ENCODE peak calls at places on chromosomes 13 and 19, in seven cellular contexts. D, F, A, L, E, X and J are unnamed samples. For H3K4me1, the result is how much of the 10 kb centered on the place peaks cover.

GRCh38 chr13:50072676-50073075 is 57.4 kb downstream of the KCNRG start:
- DNase-seq in D (no peak), F (no peak), A (no peak), L (no peak), E (no peak), X (no peak), J (no peak)

GRCh38 chr19:4164262-4164661 is 10.8 kb downstream of the CREB3L3 start:
- DNase-seq in D (no peak), F (no peak), A (no peak), L (no peak), E (no peak), X (no peak), J (no peak)

GRCh38 chr19:49136771-49137171 is 17.4 kb downstream of the PPFIA3 start:
- DNase-seq in D (no peak), F (no peak), A (no peak), L (no peak), E (no peak), X (no peak), J (no peak)

GRCh38 chr13:31909889-31910551 is 121.6 kb upstream of the FRY start:
- DNase-seq in D (peak), F (no peak), A (peak), L (peak), E (peak), X (no peak), J (peak)

GRCh38 chr13:59601993-59602392 is 561.7 kb downstream of the DIAPH3 start:
- DNase-seq in D (no peak), F (no peak), A (no peak), L (no peak), E (no peak), X (no peak), J (no peak)

GRCh38 chr13:112115403-112116091 is 48.6 kb downstream of the SOX1 start:
- DNase-seq in D (no peak), F (no peak), A (no peak), L (no peak), E (no peak), X (no peak), J (no peak)

GRCh38 chr19:3227054-3227626 is 2.7 kb downstream of the CELF5 start:
- DNase-seq in D (no peak), F (no peak), A (no peak), L (no peak), E (no peak), X (no peak), J (no peak)

GRCh38 chr19:16066611-16067104 is 9.6 kb upstream of the TPM4 start:
- DNase-seq in D (peak), F (no peak), A (peak), L (peak), E (no peak), X (no peak), J (peak)

GRCh38 chr19:6186435-6186834 is 51.0 kb downstream of the ACSBG2 start:
- DNase-seq in D (no peak), F (no peak), A (no peak), L (no peak), E (no peak), X (no peak), J (no peak)

GRCh38 chr13:94765814-94766213 is 53.5 kb upstream of the SOX21 start:
- DNase-seq in D (no peak), F (no peak), A (no peak), L (no peak), E (no peak), X (no peak), J (no peak)

GRCh38 chr13:97319088-97319487 is 97.0 kb downstream of the MBNL2 start:
- DNase-seq in D (no peak), F (no peak), A (no peak), L (no peak), E (peak), X (no peak), J (no peak)

GRCh38 chr13:71117920-71118319 is 749.1 kb downstream of the DACH1 start:
- DNase-seq in D (no peak), F (no peak), A (no peak), L (no peak), E (no peak), X (no peak), J (no peak)

GRCh38 chr13:70668293-70668692 is 560.0 kb upstream of the KLHL1 start:
- DNase-seq in D (no peak), F (no peak), A (no peak), L (no peak), E (no peak), X (no peak), J (no peak)

GRCh38 chr19:8387688-8388611 is 2.2 kb upstream of the RAB11B start:
- DNase-seq in D (no peak), F (no peak), A (no peak), L (no peak), E (no peak), X (no peak), J (no peak)

GRCh38 chr19:14519860-14520407 is 1.7 kb upstream of the DNAJB1 start:
- DNase-seq in D (no peak), F (no peak), A (peak), L (no peak), E (no peak), X (no peak), J (no peak)
- H3K27ac ChIP-seq in D (peak), F (no peak), A (peak), L (peak), E (peak), X (peak), J (peak)

GRCh38 chr19:11054200-11054599 is 35.1 kb upstream of the LDLR start:
- DNase-seq in D (no peak), F (no peak), A (no peak), L (no peak), E (no peak), X (no peak), J (no peak)
- H3K4me1 ChIP-seq in D (under half), F (under half), A (under half), L (under half), E (under half), X (under half), J (under half)

GRCh38 chr13:82947121-82948077 is 934.9 kb downstream of the SLITRK1 start:
- DNase-seq in D (no peak), F (no peak), A (peak), L (no peak), E (no peak), X (no peak), J (no peak)
- H3K27ac ChIP-seq in D (no peak), F (no peak), A (no peak), L (no peak), E (no peak), X (no peak), J (no peak)

DNA sequence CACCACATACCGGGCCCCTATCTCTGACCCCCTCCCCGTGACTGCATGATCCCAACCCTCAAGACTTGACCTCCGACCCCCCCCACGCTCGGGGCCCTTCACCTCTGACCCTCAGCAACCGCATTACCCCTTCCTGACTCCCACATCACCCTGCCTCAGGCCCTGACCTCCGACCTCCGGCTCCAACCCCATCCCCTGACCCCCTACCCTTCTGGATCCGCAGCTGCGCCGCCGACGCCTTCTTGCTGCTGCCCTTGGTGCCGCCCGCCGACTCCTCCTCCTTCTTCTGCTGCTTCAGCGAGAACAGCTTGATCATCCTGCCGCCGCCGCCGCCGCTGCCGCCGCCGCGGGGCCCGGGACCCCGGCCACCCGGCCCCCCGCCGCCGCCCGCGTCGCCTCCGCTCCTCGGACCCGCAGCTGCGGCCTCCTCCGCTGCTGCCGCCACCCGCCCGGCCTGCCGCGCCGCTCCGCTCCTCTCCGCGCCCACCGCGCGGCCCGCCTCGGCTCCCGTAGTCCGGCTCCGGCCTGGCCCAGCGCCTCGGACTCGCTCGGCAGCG is at the start of gene UBE2M:
- DNase-seq in D (peak), F (peak), A (peak), L (no peak), E (peak), X (peak), J (peak)
- H3K4me1 ChIP-seq in D (half or more), F (under half), A (under half), L (half or more), E (under half), X (half or more), J (half or more)

GRCh38 chr19:50710094-50710493 is 9.5 kb downstream of the SHANK1 start:
- DNase-seq in D (no peak), F (no peak), A (no peak), L (no peak), E (no peak), X (no peak), J (no peak)
- H3K27ac ChIP-seq in D (no peak), F (no peak), A (no peak), L (no peak), E (no peak), X (no peak), J (no peak)

DNA sequence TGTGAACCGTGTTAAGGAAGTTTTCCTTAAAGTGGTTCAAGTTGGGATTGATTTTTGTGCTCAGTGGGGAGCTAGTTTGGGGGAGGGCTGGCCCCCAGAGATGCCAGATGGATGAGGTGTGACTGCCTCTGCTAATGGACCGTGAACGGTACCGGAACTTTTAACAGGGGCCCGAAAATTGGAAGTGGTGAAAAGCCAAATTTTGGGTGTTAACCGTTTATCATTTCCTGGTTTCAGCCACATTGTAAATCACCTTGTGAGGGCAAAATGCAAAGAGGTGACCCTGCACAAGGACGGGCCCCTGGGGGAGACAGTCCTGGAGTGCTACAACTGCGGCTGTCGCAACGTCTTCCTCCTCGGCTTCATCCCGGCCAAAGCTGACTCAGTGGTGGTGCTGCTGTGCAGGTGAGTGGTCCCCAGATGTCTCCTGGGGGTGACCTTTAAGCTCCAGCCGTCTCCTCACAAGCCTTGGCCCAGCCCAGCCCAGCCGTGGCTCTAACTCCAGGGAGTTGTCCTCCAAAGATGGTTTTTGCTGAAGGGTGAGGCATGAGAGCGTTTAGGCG is 18.2 kb downstream of the UPF1 start:
- DNase-seq in D (no peak), F (peak), A (no peak), L (no peak), E (no peak), X (no peak), J (no peak)
- H3K4me1 ChIP-seq in D (under half), F (under half), A (under half), L (under half), E (under half), X (half or more), J (under half)

GRCh38 chr13:110503979-110504499 is 57.5 kb downstream of the RAB20 start:
- DNase-seq in D (no peak), F (no peak), A (no peak), L (no peak), E (no peak), X (no peak), J (no peak)
- H3K27ac ChIP-seq in D (no peak), F (no peak), A (no peak), L (no peak), E (no peak), X (no peak), J (peak)

GRCh38 chr19:1167687-1168561 is 6.1 kb downstream of the SBNO2 start:
- DNase-seq in D (no peak), F (no peak), A (no peak), L (no peak), E (no peak), X (peak), J (no peak)

GRCh38 chr19:1170938-1171754 is 2.9 kb downstream of the SBNO2 start:
- DNase-seq in D (no peak), F (no peak), A (no peak), L (no peak), E (peak), X (peak), J (no peak)

GRCh38 chr19:1169921-1170885 is 3.9 kb downstream of the SBNO2 start:
- DNase-seq in D (no peak), F (peak), A (peak), L (no peak), E (peak), X (peak), J (no peak)

GRCh38 chr19:1168562-1168873 is 5.5 kb downstream of the SBNO2 start:
- DNase-seq in D (no peak), F (no peak), A (no peak), L (no peak), E (no peak), X (no peak), J (no peak)

GRCh38 chr19:1168877-1169791 is 4.9 kb downstream of the SBNO2 start:
- DNase-seq in D (no peak), F (peak), A (peak), L (no peak), E (peak), X (peak), J (no peak)
- H3K4me1 ChIP-seq in D (under half), F (under half), A (under half), L (under half), E (under half), X (half or more), J (under half)

DNA sequence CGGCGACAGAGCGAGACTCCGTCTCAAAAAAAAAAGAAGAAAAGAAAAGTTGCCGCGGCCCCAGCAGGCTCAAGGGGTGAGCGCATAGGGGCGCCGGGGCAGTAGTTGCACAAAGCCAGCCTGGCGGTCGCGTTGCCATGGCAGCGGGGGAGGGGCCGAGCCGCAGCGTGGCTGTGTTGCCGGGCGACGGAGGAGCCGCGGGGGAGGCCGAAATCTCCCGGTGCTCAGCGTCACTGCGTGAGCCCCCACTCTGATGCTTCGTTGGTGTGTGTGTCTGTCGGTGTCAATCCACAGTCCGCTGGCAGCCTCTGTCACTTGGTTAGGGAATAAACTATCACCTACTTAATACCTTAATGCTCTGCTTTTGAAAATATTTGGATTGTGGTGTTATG is 82.9 kb upstream of the C1QTNF9B start:
- DNase-seq in D (peak), F (peak), A (peak), L (peak), E (peak), X (peak), J (peak)
- H3K27ac ChIP-seq in D (peak), F (no peak), A (peak), L (no peak), E (peak), X (peak), J (no peak)

GRCh38 chr19:46980756-46981155 is 38.9 kb upstream of the NPAS1 start:
- DNase-seq in D (no peak), F (no peak), A (no peak), L (no peak), E (no peak), X (no peak), J (peak)
- H3K4me1 ChIP-seq in D (under half), F (under half), A (under half), L (under half), E (under half), X (half or more), J (under half)